ENCODE peak calls at places on chromosomes 7 and 10, in nine cellular contexts. D is epithelial cell of proximal tubule, K is AG10803, S is prostate gland, Q is HFFc6, R is retinal pigment epithelial cell, F is fibroblast of the aortic adventitia, W is tibial artery, L is GM10248. J is an unnamed sample.

GRCh38 chr7:150977382-150978135 is 562 bp downstream of the KCNH2 start:
- DNase-seq in Q (no peak), W (no peak), R (no peak), K (no peak), F (no peak), S (no peak), L (no peak), D (no peak), J (no peak)

GRCh38 chr10:17115683-17116082 is 13.9 kb downstream of the CUBN start:
- DNase-seq in W (no peak), Q (peak), R (no peak), D (no peak), S (no peak), L (no peak), F (peak), K (peak), J (no peak)

GRCh38 chr7:119935418-119936025 is 337.5 kb upstream of the KCND2 start:
- DNase-seq in D (peak), R (peak), L (peak), W (no peak), K (peak), S (no peak), F (peak), Q (peak), J (no peak)

GRCh38 chr7:15602236-15602635 is 40.4 kb upstream of the AGMO start:
- DNase-seq in L (no peak), K (no peak), Q (no peak), D (no peak), F (peak), R (peak), S (no peak), W (no peak), J (no peak)

GRCh38 chr7:1466524-1467271 is 7.4 kb upstream of the MICALL2 start:
- DNase-seq in Q (peak), F (peak), R (no peak), K (peak), D (no peak), S (peak), L (no peak), W (peak), J (peak)

GRCh38 chr7:122975341-122975740 is 20.2 kb downstream of the TAS2R16 start:
- DNase-seq in W (no peak), S (no peak), D (no peak), L (no peak), R (no peak), Q (no peak), F (peak), K (no peak), J (no peak)

GRCh38 chr7:27176343-27176731 is 2.2 kb upstream of the HOXA10 start:
- DNase-seq in R (no peak), F (no peak), W (peak), Q (no peak), K (no peak), S (no peak), D (no peak), L (no peak), J (no peak)

GRCh38 chr10:7264313-7264741 is 146.5 kb downstream of the SFMBT2 start:
- DNase-seq in L (no peak), R (no peak), W (no peak), Q (no peak), K (no peak), S (no peak), F (no peak), D (no peak), J (no peak)

GRCh38 chr7:54812747-54813146 is 53.7 kb upstream of the SEC61G start:
- DNase-seq in W (no peak), S (no peak), D (peak), K (no peak), L (no peak), R (no peak), F (no peak), Q (no peak), J (no peak)

GRCh38 chr10:86647773-86648705 is 6.3 kb upstream of the OPN4 start:
- DNase-seq in W (peak), F (no peak), Q (peak), D (no peak), K (no peak), L (no peak), S (no peak), R (no peak), J (peak)

GRCh38 chr10:5951167-5951711 is 26.1 kb downstream of the IL15RA start:
- DNase-seq in R (no peak), Q (peak), D (no peak), F (peak), W (peak), S (no peak), K (peak), L (no peak), J (no peak)

GRCh38 chr10:1706711-1707110 is 30.6 kb downstream of the ADARB2 start:
- DNase-seq in Q (no peak), D (no peak), W (no peak), F (no peak), K (no peak), L (no peak), S (no peak), R (no peak), J (no peak)

GRCh38 chr7:36475371-36475770 is 85.7 kb downstream of the ANLN start:
- DNase-seq in W (no peak), R (no peak), L (no peak), K (no peak), S (no peak), D (no peak), Q (no peak), F (no peak), J (no peak)

GRCh38 chr10:75293456-75293840 is 57.7 kb upstream of the COMTD1 start:
- DNase-seq in S (no peak), K (no peak), F (no peak), Q (no peak), W (no peak), D (no peak), R (no peak), L (no peak), J (no peak)

GRCh38 chr7:105389090-105389650 is 449 bp upstream of the SRPK2 start:
- DNase-seq in F (peak), D (no peak), R (no peak), K (peak), L (no peak), W (peak), Q (peak), S (peak), J (peak)

GRCh38 chr10:121990015-121990677 is 1.2 kb downstream of the TACC2 start:
- DNase-seq in S (no peak), R (no peak), L (no peak), D (no peak), F (no peak), W (no peak), K (no peak), Q (no peak), J (no peak)

GRCh38 chr10:24813866-24814265 is 90.2 kb upstream of the ARHGAP21 start:
- DNase-seq in F (no peak), L (no peak), D (no peak), R (no peak), W (no peak), Q (no peak), S (no peak), K (no peak), J (no peak)

GRCh38 chr10:62769574-62770242 is 34.8 kb upstream of the ADO start:
- DNase-seq in K (peak), S (no peak), Q (no peak), L (no peak), W (no peak), D (no peak), F (peak), R (no peak), J (no peak)

GRCh38 chr7:2804227-2804763 is 39.8 kb downstream of the GNA12 start:
- DNase-seq in W (no peak), D (no peak), F (no peak), Q (no peak), R (no peak), S (peak), L (no peak), K (no peak), J (no peak)

GRCh38 chr7:48130658-48131108 is 40.6 kb upstream of the ABCA13 start:
- DNase-seq in Q (peak), S (no peak), L (no peak), R (peak), D (no peak), W (no peak), F (no peak), K (peak), J (no peak)

GRCh38 chr10:11261687-11262086 is 244.0 kb downstream of the CELF2 start:
- DNase-seq in D (no peak), K (no peak), L (no peak), S (no peak), Q (no peak), W (no peak), F (no peak), R (no peak), J (no peak)

GRCh38 chr7:35513192-35513591 is 181.7 kb downstream of the HERPUD2 start:
- DNase-seq in S (no peak), Q (no peak), D (no peak), F (no peak), R (no peak), K (no peak), L (no peak), W (no peak), J (no peak)

GRCh38 chr10:43250925-43251663 is 15.8 kb downstream of the RASGEF1A start:
- DNase-seq in L (no peak), D (no peak), S (no peak), K (no peak), F (no peak), Q (no peak), R (no peak), W (peak), J (peak)

GRCh38 chr7:3979956-3980643 is 679.0 kb downstream of the SDK1 start:
- DNase-seq in F (peak), W (no peak), R (no peak), Q (no peak), S (no peak), K (no peak), D (no peak), L (no peak), J (peak)

DNA sequence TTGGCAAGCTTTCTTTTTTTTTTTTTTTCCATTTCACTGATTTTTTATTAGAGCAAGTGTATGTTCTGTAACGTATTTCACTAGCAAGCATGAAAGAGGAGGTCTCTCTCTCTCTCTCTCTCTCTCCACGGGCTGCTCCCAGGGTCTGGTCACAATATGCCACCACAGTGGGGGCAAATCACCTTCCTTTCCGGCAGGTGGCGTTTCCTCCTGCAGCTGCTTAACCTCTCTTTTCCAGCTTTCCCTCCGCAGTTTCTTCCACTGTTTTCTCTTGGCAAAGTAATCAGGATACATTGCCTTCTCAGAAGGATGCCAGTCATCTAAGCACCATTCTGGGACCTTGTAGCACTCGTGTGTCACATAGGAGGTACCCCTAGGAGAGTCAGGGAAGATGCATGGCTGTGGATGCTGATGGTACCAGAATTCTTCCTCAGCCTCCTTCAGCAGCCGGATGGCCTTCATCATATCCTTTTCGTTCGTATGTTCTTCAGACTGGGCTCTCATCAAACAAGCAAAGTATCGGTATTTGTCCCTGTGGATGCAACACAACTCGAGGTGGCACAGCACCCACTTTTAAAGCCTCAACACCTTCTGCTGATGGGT is 197.3 kb upstream of the PODXL start:
- DNase-seq in W (no peak), F (no peak), D (no peak), R (no peak), Q (no peak), S (no peak), K (no peak), L (no peak), J (no peak)
- TF ChIP-seq CTCF in W (no peak), F (peak), D (peak), R (peak), Q (peak), S (no peak), K (peak), L (peak), J (no peak)

GRCh38 chr10:84114088-84114667 is 25.1 kb upstream of the GHITM start:
- DNase-seq in L (no peak), W (no peak), D (no peak), Q (no peak), R (no peak), S (no peak), F (no peak), K (no peak), J (no peak)
- TF ChIP-seq CTCF in L (peak), W (no peak), D (peak), Q (peak), R (peak), S (no peak), F (no peak), K (peak), J (no peak)

GRCh38 chr7:146781352-146782116 is 664.9 kb downstream of the CNTNAP2 start:
- DNase-seq in R (no peak), S (no peak), F (no peak), Q (no peak), W (no peak), K (no peak), L (no peak), D (no peak), J (no peak)
- TF ChIP-seq CTCF in R (peak), S (no peak), F (no peak), Q (no peak), W (no peak), K (no peak), L (no peak), D (no peak), J (no peak)

GRCh38 chr10:59434463-59435326 is 72.3 kb upstream of the FAM13C start:
- DNase-seq in W (no peak), S (no peak), Q (no peak), F (peak), L (no peak), R (peak), D (peak), K (no peak), J (no peak)
- TF ChIP-seq CTCF in W (no peak), S (no peak), Q (no peak), F (no peak), L (no peak), R (no peak), D (no peak), K (no peak), J (no peak)

GRCh38 chr10:77974396-77975074 is 48.0 kb upstream of the DLG5 start:
- DNase-seq in D (no peak), F (peak), W (no peak), Q (no peak), L (no peak), R (no peak), K (peak), S (no peak), J (no peak)
- TF ChIP-seq CTCF in D (peak), F (peak), W (peak), Q (peak), L (peak), R (peak), K (peak), S (no peak), J (no peak)

GRCh38 chr10:102120142-102120986 is at the start of gene LDB1:
- DNase-seq in F (peak), L (peak), Q (peak), W (peak), S (peak), D (no peak), R (no peak), K (peak), J (peak)

GRCh38 chr10:102122450-102122849 is 2.3 kb upstream of the LDB1 start:
- DNase-seq in K (no peak), R (no peak), W (no peak), L (no peak), Q (no peak), F (no peak), D (no peak), S (no peak), J (no peak)

GRCh38 chr10:102123223-102123622 is 3.1 kb upstream of the LDB1 start:
- DNase-seq in F (no peak), W (no peak), K (no peak), R (no peak), Q (no peak), D (no peak), S (no peak), L (no peak), J (no peak)

GRCh38 chr10:102120987-102121738 is 995 bp upstream of the LDB1 start:
- DNase-seq in K (peak), S (peak), R (no peak), F (peak), W (peak), D (no peak), Q (peak), L (no peak), J (peak)

GRCh38 chr10:102121739-102122372 is 1.7 kb upstream of the LDB1 start:
- DNase-seq in K (peak), R (no peak), S (no peak), D (no peak), L (no peak), W (no peak), Q (peak), F (peak), J (no peak)
- TF ChIP-seq CTCF in K (peak), R (peak), S (no peak), D (peak), L (no peak), W (no peak), Q (peak), F (peak), J (no peak)

DNA sequence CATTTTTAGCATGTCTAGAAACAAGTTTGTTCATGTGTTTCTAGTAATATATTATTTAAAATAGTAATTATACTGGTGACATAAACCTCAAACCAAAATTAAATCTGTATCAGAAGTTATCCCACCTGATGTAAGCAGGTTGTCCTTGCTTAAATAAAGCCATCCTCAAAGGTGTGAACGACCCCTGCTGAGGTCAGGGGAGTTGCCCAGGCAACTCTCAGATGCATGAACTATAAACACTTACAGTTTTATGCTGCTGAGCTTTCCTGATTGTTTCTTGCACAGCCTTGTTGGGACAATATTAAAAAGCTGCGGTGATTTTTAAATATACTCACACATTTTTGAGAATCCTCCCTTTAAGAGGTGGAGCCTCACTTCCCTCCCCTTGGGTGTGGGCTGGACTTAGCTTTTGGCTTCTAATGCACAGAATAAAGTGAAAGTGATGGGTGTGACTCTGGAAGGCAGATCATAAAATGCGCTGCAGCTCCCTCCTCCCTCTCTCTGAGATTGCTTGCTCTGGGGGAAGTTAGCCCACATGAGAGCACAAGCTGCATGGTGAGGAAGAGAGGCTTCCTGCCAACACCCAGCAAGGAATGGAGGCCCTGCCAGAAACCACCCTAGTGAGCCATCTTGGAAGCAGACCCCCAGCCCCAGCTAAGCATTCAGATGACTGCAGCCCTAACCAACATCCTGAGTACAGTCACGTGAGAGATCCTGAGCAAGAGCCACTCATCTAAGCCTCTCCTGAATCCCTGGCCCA is 152.7 kb downstream of the SKIDA1 start:
- DNase-seq in Q (peak), L (peak), D (no peak), W (peak), F (peak), R (peak), K (peak), S (peak), J (no peak)
- TF ChIP-seq CTCF in Q (no peak), L (no peak), D (no peak), W (no peak), F (no peak), R (no peak), K (no peak), S (no peak), J (no peak)

GRCh38 chr7:7422641-7423040 is 113.0 kb downstream of the COL28A1 start:
- DNase-seq in W (no peak), D (no peak), R (no peak), Q (no peak), S (no peak), K (no peak), L (no peak), F (no peak), J (no peak)

GRCh38 chr7:7421850-7422249 is 113.8 kb downstream of the COL28A1 start:
- DNase-seq in S (no peak), W (no peak), R (no peak), Q (no peak), D (no peak), L (no peak), K (no peak), F (no peak), J (no peak)

GRCh38 chr7:7426686-7427085 is 109.0 kb downstream of the COL28A1 start:
- DNase-seq in F (no peak), L (no peak), K (no peak), Q (no peak), R (no peak), D (no peak), W (no peak), S (no peak), J (no peak)

GRCh38 chr7:7425321-7425720 is 110.4 kb downstream of the COL28A1 start:
- DNase-seq in R (no peak), L (no peak), K (no peak), F (no peak), W (no peak), S (no peak), D (no peak), Q (no peak), J (no peak)

GRCh38 chr7:7424151-7424873 is 111.4 kb downstream of the COL28A1 start:
- DNase-seq in S (peak), D (no peak), W (peak), Q (peak), L (peak), K (peak), F (peak), R (no peak), J (peak)
- TF ChIP-seq CTCF in S (peak), D (peak), W (peak), Q (peak), L (peak), K (peak), F (peak), R (peak), J (peak)

GRCh38 chr10:64956441-64956840 is 1435.2 kb downstream of the REEP3 start:
- DNase-seq in S (no peak), K (no peak), D (no peak), Q (no peak), F (no peak), R (no peak), W (no peak), L (no peak), J (no peak)
- TF ChIP-seq CTCF in S (no peak), K (no peak), D (no peak), Q (no peak), F (no peak), R (no peak), W (no peak), L (no peak), J (no peak)

J was measured in mesothelial cell of epicardium.